ENCODE peak calls at places on chromosomes 2 and 18, in eight cellular contexts. S, O, X, Y, U, M, A and V are unnamed samples.

GRCh38 chr2:43538034-43538670 is 57.7 kb downstream of the THADA start:
- DNase-seq in Y (no peak), M (no peak), X (no peak), S (no peak), A (no peak), U (no peak), O (no peak), V (no peak)

GRCh38 chr2:953408-953807 is 2.8 kb downstream of the SNTG2 start:
- DNase-seq in U (no peak), S (no peak), M (no peak), O (no peak), X (no peak), Y (no peak), A (no peak), V (no peak)

GRCh38 chr2:38260469-38260868 is 116.6 kb downstream of the ATL2 start:
- DNase-seq in Y (no peak), S (no peak), A (no peak), U (no peak), M (no peak), O (no peak), X (peak), V (no peak)

GRCh38 chr2:3642521-3643215 is 15.3 kb upstream of the ALLC start:
- DNase-seq in Y (no peak), O (no peak), S (no peak), M (no peak), U (no peak), A (peak), X (no peak), V (no peak)

GRCh38 chr2:229601396-229601795 is 113.0 kb downstream of the DNER start:
- DNase-seq in A (no peak), U (no peak), Y (no peak), O (no peak), S (no peak), X (peak), M (no peak), V (no peak)

GRCh38 chr2:176812376-176812775 is 400.2 kb upstream of the HNRNPA3 start:
- DNase-seq in S (no peak), O (no peak), A (no peak), Y (no peak), X (no peak), M (no peak), U (no peak), V (no peak)

GRCh38 chr2:166184789-166185188 is 57.0 kb upstream of the SCN1A start:
- DNase-seq in M (no peak), Y (no peak), U (no peak), X (no peak), S (no peak), A (no peak), O (no peak), V (no peak)

GRCh38 chr2:213162515-213163118 is 11.2 kb upstream of the IKZF2 start:
- DNase-seq in S (no peak), Y (no peak), M (no peak), U (no peak), O (no peak), A (no peak), X (peak), V (no peak)

GRCh38 chr18:7070466-7070865 is 47.1 kb downstream of the LAMA1 start:
- DNase-seq in X (no peak), Y (no peak), U (no peak), M (no peak), A (no peak), S (no peak), O (no peak), V (no peak)

GRCh38 chr2:183123117-183123958 is 905 bp upstream of the NUP35 start:
- DNase-seq in U (no peak), M (peak), X (no peak), Y (no peak), S (no peak), O (no peak), A (no peak), V (peak)